ENCODE peak calls at places on chromosomes 12 and 14, in six cellular contexts. One of them, this sample, is unnamed.
A peak's percentile ranks its signal among the peaks of the same experiment; 100 is the strongest.

GRCh38 chr12:124743479-124744272 is 120.0 kb downstream of the SCARB1 start:
- DNase-seq in bronchial epithelial cell: no peak
- DNase-seq in PC-3: no peak
- DNase-seq in right atrium auricular region: no peak
- DNase-seq in GM12865: no peak
- DNase-seq in transverse colon: no peak
- DNase-seq in this sample: no peak

GRCh38 chr14:97723834-97724770 is 926.9 kb downstream of the VRK1 start:
- DNase-seq in GM12865: peak; percentile 54
- DNase-seq in right atrium auricular region: no peak
- DNase-seq in transverse colon: no peak
- DNase-seq in PC-3: no peak
- DNase-seq in bronchial epithelial cell: peak; percentile 28
- DNase-seq in this sample: no peak

GRCh38 chr12:110913119-110914056 is 7.0 kb downstream of the MYL2 start:
- DNase-seq in transverse colon: no peak
- DNase-seq in GM12865: peak; percentile 95
- DNase-seq in right atrium auricular region: no peak
- DNase-seq in PC-3: no peak
- DNase-seq in bronchial epithelial cell: no peak
- DNase-seq in this sample: peak; percentile 84

GRCh38 chr12:123097521-123098084 is 53.3 kb downstream of the PITPNM2 start:
- DNase-seq in transverse colon: no peak
- DNase-seq in bronchial epithelial cell: no peak
- DNase-seq in PC-3: no peak
- DNase-seq in GM12865: no peak
- DNase-seq in right atrium auricular region: peak; percentile 68
- DNase-seq in this sample: no peak

GRCh38 chr14:58663494-58664111 is 25.8 kb downstream of the DACT1 start:
- DNase-seq in GM12865: no peak
- DNase-seq in PC-3: no peak
- DNase-seq in transverse colon: peak; percentile 21
- DNase-seq in bronchial epithelial cell: peak; percentile 70
- DNase-seq in right atrium auricular region: no peak
- DNase-seq in this sample: no peak

GRCh38 chr14:77123381-77124344 is 17.9 kb downstream of the ZDHHC22 start:
- DNase-seq in bronchial epithelial cell: peak; percentile 94
- DNase-seq in PC-3: peak; percentile 96
- DNase-seq in GM12865: peak; percentile 32
- DNase-seq in right atrium auricular region: no peak
- DNase-seq in transverse colon: peak; percentile 95
- DNase-seq in this sample: no peak

GRCh38 chr14:104795781-104796681 is 483 bp upstream of the AKT1 start:
- DNase-seq in transverse colon: peak; percentile 68
- DNase-seq in PC-3: peak; percentile 48
- DNase-seq in GM12865: peak; percentile 66
- DNase-seq in right atrium auricular region: no peak
- DNase-seq in bronchial epithelial cell: no peak
- DNase-seq in this sample: peak; percentile 96

GRCh38 chr12:49201595-49202295 is 12.9 kb upstream of the TUBA1A start:
- DNase-seq in right atrium auricular region: peak; percentile 57
- DNase-seq in GM12865: no peak
- DNase-seq in transverse colon: no peak
- DNase-seq in bronchial epithelial cell: peak; percentile 47
- DNase-seq in PC-3: peak; percentile 63
- DNase-seq in this sample: no peak

GRCh38 chr12:26233620-26234019 is 38.2 kb downstream of the SSPN start:
- DNase-seq in right atrium auricular region: no peak
- DNase-seq in bronchial epithelial cell: no peak
- DNase-seq in GM12865: no peak
- DNase-seq in transverse colon: no peak
- DNase-seq in PC-3: no peak
- DNase-seq in this sample: no peak

GRCh38 chr12:91099373-91099772 is 11.9 kb downstream of the LUM start:
- DNase-seq in GM12865: no peak
- DNase-seq in transverse colon: no peak
- DNase-seq in PC-3: peak; percentile 8
- DNase-seq in bronchial epithelial cell: no peak
- DNase-seq in right atrium auricular region: no peak
- DNase-seq in this sample: no peak

GRCh38 chr12:1773937-1774655 is 46.3 kb upstream of the LRTM2 start:
- DNase-seq in GM12865: no peak
- DNase-seq in bronchial epithelial cell: no peak
- DNase-seq in right atrium auricular region: no peak
- DNase-seq in PC-3: no peak
- DNase-seq in transverse colon: no peak
- DNase-seq in this sample: no peak

GRCh38 chr14:75196064-75196463 is 19.7 kb upstream of the TMED10 start:
- DNase-seq in PC-3: no peak
- DNase-seq in GM12865: no peak
- DNase-seq in right atrium auricular region: no peak
- DNase-seq in bronchial epithelial cell: no peak
- DNase-seq in transverse colon: no peak
- DNase-seq in this sample: no peak

GRCh38 chr12:8668441-8668840 is 5.8 kb upstream of the MFAP5 start:
- DNase-seq in transverse colon: no peak
- DNase-seq in GM12865: no peak
- DNase-seq in bronchial epithelial cell: no peak
- DNase-seq in right atrium auricular region: peak; percentile 18
- DNase-seq in PC-3: no peak
- DNase-seq in this sample: no peak

GRCh38 chr12:44694027-44694426 is 182.1 kb downstream of the NELL2 start:
- DNase-seq in right atrium auricular region: no peak
- DNase-seq in PC-3: no peak
- DNase-seq in bronchial epithelial cell: no peak
- DNase-seq in transverse colon: no peak
- DNase-seq in GM12865: no peak
- DNase-seq in this sample: no peak

GRCh38 chr14:104851896-104852663 is 13.0 kb upstream of the CEP170B start:
- DNase-seq in bronchial epithelial cell: no peak
- DNase-seq in right atrium auricular region: no peak
- DNase-seq in GM12865: no peak
- DNase-seq in PC-3: no peak
- DNase-seq in transverse colon: no peak
- DNase-seq in this sample: no peak

DNA sequence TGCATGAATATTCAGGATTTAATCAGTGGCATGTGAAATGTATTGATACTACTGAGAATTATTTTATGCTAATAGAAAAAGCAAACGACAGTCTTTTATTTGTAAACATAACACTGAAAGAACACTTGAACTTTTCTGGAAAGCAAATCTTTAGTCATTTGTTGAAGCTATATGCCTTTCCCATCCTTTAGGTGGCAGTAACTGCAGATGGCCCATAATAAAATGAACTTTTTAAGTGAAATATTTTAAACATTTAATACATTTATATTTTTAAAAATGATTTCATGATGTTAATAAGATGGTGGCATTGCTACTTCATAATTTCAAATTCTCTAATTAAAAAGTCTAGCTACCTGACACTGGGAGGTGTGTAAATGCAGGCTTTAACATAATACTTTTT is 13.9 kb upstream of the KRR1 start:
- DNase-seq in bronchial epithelial cell: no peak
- DNase-seq in PC-3: no peak
- DNase-seq in transverse colon: no peak
- DNase-seq in GM12865: no peak
- DNase-seq in right atrium auricular region: no peak
- DNase-seq in this sample: no peak
- TF ChIP-seq CTCF in bronchial epithelial cell: no peak
- TF ChIP-seq CTCF in PC-3: peak; percentile 38
- TF ChIP-seq CTCF in transverse colon: no peak
- TF ChIP-seq CTCF in GM12865: no peak
- TF ChIP-seq CTCF in right atrium auricular region: peak; percentile 41
- TF ChIP-seq CTCF in this sample: no peak

GRCh38 chr12:14570231-14570630 is 2.5 kb upstream of the PLBD1 start:
- DNase-seq in PC-3: no peak
- DNase-seq in GM12865: no peak
- DNase-seq in bronchial epithelial cell: no peak
- DNase-seq in transverse colon: no peak
- DNase-seq in right atrium auricular region: no peak
- DNase-seq in this sample: no peak

GRCh38 chr12:14571779-14572178 is 4.1 kb upstream of the PLBD1 start:
- DNase-seq in right atrium auricular region: no peak
- DNase-seq in PC-3: no peak
- DNase-seq in GM12865: no peak
- DNase-seq in transverse colon: no peak
- DNase-seq in bronchial epithelial cell: no peak
- DNase-seq in this sample: no peak

GRCh38 chr12:14575585-14575984 is 7.9 kb upstream of the PLBD1 start:
- DNase-seq in PC-3: no peak
- DNase-seq in GM12865: no peak
- DNase-seq in right atrium auricular region: no peak
- DNase-seq in bronchial epithelial cell: no peak
- DNase-seq in transverse colon: no peak
- DNase-seq in this sample: no peak

GRCh38 chr12:14573118-14573517 is 5.4 kb upstream of the PLBD1 start:
- DNase-seq in GM12865: no peak
- DNase-seq in PC-3: no peak
- DNase-seq in right atrium auricular region: no peak
- DNase-seq in transverse colon: no peak
- DNase-seq in bronchial epithelial cell: no peak
- DNase-seq in this sample: no peak

GRCh38 chr12:14572401-14572800 is 4.7 kb upstream of the PLBD1 start:
- DNase-seq in bronchial epithelial cell: no peak
- DNase-seq in GM12865: peak; percentile 11
- DNase-seq in transverse colon: no peak
- DNase-seq in PC-3: no peak
- DNase-seq in right atrium auricular region: no peak
- DNase-seq in this sample: no peak
- TF ChIP-seq CTCF in bronchial epithelial cell: peak; percentile 15
- TF ChIP-seq CTCF in GM12865: peak; percentile 10
- TF ChIP-seq CTCF in transverse colon: no peak
- TF ChIP-seq CTCF in PC-3: peak; percentile 16
- TF ChIP-seq CTCF in right atrium auricular region: no peak
- TF ChIP-seq CTCF in this sample: peak; percentile 33

GRCh38 chr12:57738142-57738474 is 434 bp downstream of the AGAP2 start:
- DNase-seq in transverse colon: no peak
- DNase-seq in bronchial epithelial cell: no peak
- DNase-seq in GM12865: no peak
- DNase-seq in PC-3: no peak
- DNase-seq in right atrium auricular region: no peak
- DNase-seq in this sample: no peak
- TF ChIP-seq CTCF in transverse colon: no peak
- TF ChIP-seq CTCF in bronchial epithelial cell: no peak
- TF ChIP-seq CTCF in GM12865: no peak
- TF ChIP-seq CTCF in PC-3: no peak
- TF ChIP-seq CTCF in right atrium auricular region: no peak
- TF ChIP-seq CTCF in this sample: no peak

GRCh38 chr12:77996670-77997069 is 166.0 kb downstream of the NAV3 start:
- DNase-seq in bronchial epithelial cell: no peak
- DNase-seq in GM12865: no peak
- DNase-seq in transverse colon: no peak
- DNase-seq in PC-3: no peak
- DNase-seq in right atrium auricular region: no peak
- DNase-seq in this sample: no peak
- TF ChIP-seq CTCF in bronchial epithelial cell: no peak
- TF ChIP-seq CTCF in GM12865: no peak
- TF ChIP-seq CTCF in transverse colon: no peak
- TF ChIP-seq CTCF in PC-3: no peak
- TF ChIP-seq CTCF in right atrium auricular region: no peak
- TF ChIP-seq CTCF in this sample: no peak

This sample was measured in GM13977.